ENCODE peak calls at places on chromosomes 1 and 21, in four cellular contexts. One of them, this sample, is unnamed.

GRCh38 chr21:25639167-25639921 is at the start of gene JAM2:
- DNase-seq in aorta: peak
- DNase-seq in stomach: no peak
- DNase-seq in DND-41: no peak
- DNase-seq in this sample: peak

GRCh38 chr1:182707116-182707515 is 22.7 kb upstream of the RGS8 start:
- DNase-seq in aorta: peak
- DNase-seq in stomach: peak
- DNase-seq in DND-41: no peak
- DNase-seq in this sample: peak

GRCh38 chr1:145878724-145879123 is 6.9 kb downstream of the ANKRD35 start:
- DNase-seq in stomach: no peak
- DNase-seq in aorta: no peak
- DNase-seq in DND-41: no peak
- DNase-seq in this sample: no peak

GRCh38 chr1:18217398-18218043 is 109.9 kb downstream of the IGSF21 start:
- DNase-seq in stomach: no peak
- DNase-seq in aorta: no peak
- DNase-seq in DND-41: peak
- DNase-seq in this sample: no peak

GRCh38 chr1:101004061-101004460 is 21.5 kb downstream of the DPH5 start:
- DNase-seq in stomach: no peak
- DNase-seq in DND-41: no peak
- DNase-seq in aorta: no peak
- DNase-seq in this sample: no peak

GRCh38 chr1:219573960-219574359 is 38.9 kb downstream of the ZC3H11B start:
- DNase-seq in aorta: no peak
- DNase-seq in DND-41: no peak
- DNase-seq in stomach: no peak
- DNase-seq in this sample: no peak

GRCh38 chr1:225875044-225875822 is 6.9 kb downstream of the TMEM63A start:
- DNase-seq in stomach: peak
- DNase-seq in DND-41: no peak
- DNase-seq in aorta: peak
- DNase-seq in this sample: no peak

GRCh38 chr21:15051652-15052554 is 12.9 kb downstream of the NRIP1 start:
- DNase-seq in stomach: no peak
- DNase-seq in aorta: no peak
- DNase-seq in DND-41: no peak
- DNase-seq in this sample: no peak

GRCh38 chr21:8988696-8989095 is 1532.7 kb upstream of the TPTE start:
- DNase-seq in stomach: no peak
- DNase-seq in aorta: no peak
- DNase-seq in DND-41: no peak
- DNase-seq in this sample: no peak

GRCh38 chr1:56912325-56912724 is 53.5 kb downstream of the C8B start:
- DNase-seq in aorta: no peak
- DNase-seq in DND-41: no peak
- DNase-seq in stomach: no peak
- DNase-seq in this sample: no peak

GRCh38 chr1:161351482-161351881 is 16.2 kb downstream of the CFAP126 start:
- DNase-seq in aorta: no peak
- DNase-seq in stomach: no peak
- DNase-seq in DND-41: no peak
- DNase-seq in this sample: no peak

GRCh38 chr1:54124472-54124871 is 28.3 kb downstream of the CDCP2 start:
- DNase-seq in stomach: peak
- DNase-seq in aorta: no peak
- DNase-seq in DND-41: no peak
- DNase-seq in this sample: peak

GRCh38 chr21:45004481-45005263 is 64.8 kb downstream of the SLX9 start:
- DNase-seq in DND-41: no peak
- DNase-seq in stomach: no peak
- DNase-seq in aorta: peak
- DNase-seq in this sample: no peak

GRCh38 chr1:113534875-113535274 is 144.6 kb downstream of the MAGI3 start:
- DNase-seq in DND-41: no peak
- DNase-seq in stomach: no peak
- DNase-seq in aorta: no peak
- DNase-seq in this sample: peak

GRCh38 chr1:21335750-21336168 is 45.5 kb upstream of the ECE1 start:
- DNase-seq in DND-41: peak
- DNase-seq in aorta: no peak
- DNase-seq in stomach: no peak
- DNase-seq in this sample: peak

GRCh38 chr1:211330282-211330936 is 3.8 kb downstream of the TRAF5 start:
- DNase-seq in DND-41: no peak
- DNase-seq in stomach: no peak
- DNase-seq in aorta: no peak
- DNase-seq in this sample: no peak

GRCh38 chr1:46543761-46544560 is 7.5 kb downstream of the KNCN start:
- DNase-seq in stomach: no peak
- DNase-seq in aorta: no peak
- DNase-seq in DND-41: no peak
- DNase-seq in this sample: no peak
- H3K4me3 ChIP-seq in stomach: no peak
- H3K4me3 ChIP-seq in aorta: no peak
- H3K4me3 ChIP-seq in DND-41: no peak
- H3K4me3 ChIP-seq in this sample: no peak

GRCh38 chr1:64877151-64877550 is 89.2 kb downstream of the JAK1 start:
- DNase-seq in aorta: no peak
- DNase-seq in stomach: no peak
- DNase-seq in DND-41: peak
- DNase-seq in this sample: no peak
- H3K27ac ChIP-seq in aorta: no peak
- H3K27ac ChIP-seq in stomach: no peak
- H3K27ac ChIP-seq in DND-41: no peak
- H3K27ac ChIP-seq in this sample: no peak

DNA sequence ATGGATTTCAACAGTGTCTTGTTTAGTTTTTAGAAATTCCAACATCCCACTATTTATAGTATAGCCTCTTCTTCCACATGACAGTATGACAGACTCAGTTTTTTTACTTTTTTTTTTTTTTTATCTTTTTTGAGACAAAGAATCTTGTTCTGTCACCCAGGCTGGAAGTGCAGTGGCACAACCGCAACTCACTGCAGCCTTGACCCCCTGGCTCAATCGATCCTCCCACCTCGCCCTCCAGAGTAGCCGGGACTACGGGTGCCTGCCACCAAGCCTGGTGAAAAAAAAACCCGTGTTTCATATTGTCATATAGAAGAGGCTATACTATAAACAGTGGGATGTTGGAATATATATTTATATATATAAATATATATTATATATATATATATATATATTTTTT is 1.2 kb upstream of the DR1 start:
- DNase-seq in aorta: no peak
- DNase-seq in DND-41: no peak
- DNase-seq in stomach: no peak
- DNase-seq in this sample: no peak
- H3K4me3 ChIP-seq in aorta: no peak
- H3K4me3 ChIP-seq in DND-41: no peak
- H3K4me3 ChIP-seq in stomach: no peak
- H3K4me3 ChIP-seq in this sample: no peak

GRCh38 chr1:58895559-58896135 is 111.8 kb upstream of the JUN start:
- DNase-seq in aorta: no peak
- DNase-seq in DND-41: no peak
- DNase-seq in stomach: no peak
- DNase-seq in this sample: no peak
- H3K27ac ChIP-seq in aorta: no peak
- H3K27ac ChIP-seq in DND-41: no peak
- H3K27ac ChIP-seq in stomach: peak
- H3K27ac ChIP-seq in this sample: no peak

GRCh38 chr1:7362947-7363346 is 408.1 kb upstream of the VAMP3 start:
- DNase-seq in aorta: no peak
- DNase-seq in stomach: no peak
- DNase-seq in DND-41: no peak
- DNase-seq in this sample: no peak
- H3K4me3 ChIP-seq in aorta: no peak
- H3K4me3 ChIP-seq in stomach: no peak
- H3K4me3 ChIP-seq in DND-41: no peak
- H3K4me3 ChIP-seq in this sample: no peak

DNA sequence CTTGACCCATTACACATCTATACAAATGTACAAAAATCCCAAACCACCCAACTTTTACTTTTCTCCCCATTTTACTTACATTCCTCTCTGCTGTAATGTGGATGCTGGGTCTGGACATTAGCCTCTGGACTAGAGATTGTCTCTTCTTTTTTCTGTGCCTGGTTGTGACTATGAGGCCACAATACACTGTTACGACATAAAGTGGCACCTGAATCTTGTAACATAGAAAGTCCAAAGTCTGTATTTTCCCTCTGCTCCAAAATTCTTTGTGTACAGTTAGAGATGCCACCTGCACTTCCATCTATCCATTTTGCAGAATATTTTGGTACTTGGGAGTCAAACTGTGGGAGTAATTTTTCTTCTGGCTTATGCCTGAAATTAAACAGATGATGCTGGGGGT is 22.7 kb downstream of the C21orf91 start:
- DNase-seq in aorta: no peak
- DNase-seq in DND-41: no peak
- DNase-seq in stomach: no peak
- DNase-seq in this sample: no peak
- H3K27ac ChIP-seq in aorta: no peak
- H3K27ac ChIP-seq in DND-41: no peak
- H3K27ac ChIP-seq in stomach: no peak
- H3K27ac ChIP-seq in this sample: no peak

DNA sequence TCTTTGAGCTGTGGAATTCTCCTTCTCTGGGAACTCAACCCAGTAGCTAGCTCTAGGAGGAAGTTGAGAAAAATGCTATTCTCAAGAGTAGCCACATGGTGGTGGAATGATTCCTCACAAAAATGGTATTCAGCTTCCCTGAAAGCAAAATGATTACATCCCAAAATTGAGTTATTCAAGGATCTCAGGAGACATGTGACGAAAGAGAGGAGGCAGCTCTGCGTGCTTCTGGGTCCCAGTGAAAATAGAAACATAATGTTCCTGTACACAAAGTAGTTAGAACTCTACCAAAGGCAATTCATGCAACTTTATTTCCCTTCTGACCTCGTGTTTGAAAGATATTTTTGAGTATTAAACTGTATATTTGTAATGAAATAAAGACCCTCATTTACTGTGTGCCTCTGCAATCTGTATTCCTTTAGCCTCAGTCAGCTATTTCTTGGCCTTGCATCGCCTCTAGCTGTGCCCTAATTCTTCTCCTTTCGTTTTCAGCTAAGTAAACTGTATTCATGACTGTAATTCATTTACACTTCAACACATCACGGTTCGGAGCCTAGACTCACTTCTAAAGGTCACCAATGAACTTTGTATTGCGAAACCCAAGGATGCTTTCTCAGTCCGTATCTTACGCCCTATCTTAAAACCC is 167.3 kb downstream of the FASLG start:
- DNase-seq in stomach: no peak
- DNase-seq in aorta: no peak
- DNase-seq in DND-41: peak
- DNase-seq in this sample: peak
- H3K4me3 ChIP-seq in stomach: peak
- H3K4me3 ChIP-seq in aorta: peak
- H3K4me3 ChIP-seq in DND-41: no peak
- H3K4me3 ChIP-seq in this sample: no peak

GRCh38 chr1:244381887-244382565 is 69.7 kb downstream of the ADSS2 start:
- DNase-seq in stomach: no peak
- DNase-seq in DND-41: no peak
- DNase-seq in aorta: peak
- DNase-seq in this sample: no peak
- H3K27ac ChIP-seq in stomach: no peak
- H3K27ac ChIP-seq in DND-41: no peak
- H3K27ac ChIP-seq in aorta: no peak
- H3K27ac ChIP-seq in this sample: no peak